ENCODE peak calls at places on chromosomes 4 and X, in four cellular contexts. Q is body of pancreas, H is vagina, L is endodermal cell. U is an unnamed sample.
A peak's percentile ranks its signal among the peaks of the same experiment; 100 is the strongest.

GRCh38 chrX:40010550-40011364 is 87.0 kb downstream of the BCOR start:
- DNase-seq in Q (no peak), H (no peak), L (peak; percentile 77), U (peak; percentile 76)

GRCh38 chr4:87337361-87337760 is 14.7 kb upstream of the HSD17B13 start:
- DNase-seq in Q (no peak), H (no peak), L (no peak), U (no peak)

GRCh38 chrX:21581479-21581878 is 76.7 kb downstream of the KLHL34 start:
- DNase-seq in Q (no peak), H (no peak), L (no peak), U (no peak)

GRCh38 chr4:144449623-144450022 is 196.3 kb upstream of the HHIP start:
- DNase-seq in Q (no peak), H (no peak), L (no peak), U (peak; percentile 37)

GRCh38 chrX:139720136-139720535 is 12.2 kb upstream of the MCF2 start:
- DNase-seq in Q (no peak), H (no peak), L (peak; percentile 83), U (no peak)

GRCh38 chrX:116204947-116205346 is 34.4 kb downstream of the AGTR2 start:
- DNase-seq in Q (no peak), H (no peak), L (no peak), U (no peak)

GRCh38 chrX:38636949-38637819 is 75.8 kb downstream of the TSPAN7 start:
- DNase-seq in Q (peak; percentile 60), H (no peak), L (no peak), U (no peak)

GRCh38 chr4:95838192-95838591 is 1.7 kb upstream of the PDHA2 start:
- DNase-seq in Q (no peak), H (no peak), L (peak; percentile 47), U (no peak)

GRCh38 chr4:117983541-117984451 is 50.5 kb upstream of the NDST3 start:
- DNase-seq in Q (no peak), H (no peak), L (no peak), U (no peak)

GRCh38 chrX:30170900-30171299 is 44.5 kb upstream of the MAGEB2 start:
- DNase-seq in Q (no peak), H (no peak), L (no peak), U (no peak)

GRCh38 chrX:150635952-150636351 is 57.2 kb upstream of the MTMR1 start:
- DNase-seq in Q (no peak), H (no peak), L (no peak), U (no peak)

GRCh38 chr4:187903700-187904099 is 91.9 kb upstream of the ZFP42 start:
- DNase-seq in Q (no peak), H (no peak), L (no peak), U (no peak)

GRCh38 chrX:39814391-39814790 is 283.4 kb downstream of the BCOR start:
- DNase-seq in Q (peak; percentile 22), H (no peak), L (no peak), U (peak; percentile 18)

GRCh38 chrX:69068295-69069085 is 96.8 kb downstream of the PJA1 start:
- DNase-seq in Q (no peak), H (no peak), L (peak; percentile 20), U (peak; percentile 67)

GRCh38 chr4:96150501-96150900 is 310.6 kb downstream of the PDHA2 start:
- DNase-seq in Q (no peak), H (no peak), L (no peak), U (no peak)

GRCh38 chr4:2672700-2673099 is 83.4 kb downstream of the TNIP2 start:
- DNase-seq in Q (no peak), H (no peak), L (no peak), U (no peak)

GRCh38 chr4:179029683-179030082 is 1587.4 kb upstream of the AGA start:
- DNase-seq in Q (no peak), H (no peak), L (no peak), U (no peak)

GRCh38 chr4:113285512-113285911 is 236.1 kb downstream of the ANK2 start:
- DNase-seq in Q (no peak), H (no peak), L (no peak), U (no peak)

GRCh38 chrX:40105016-40105790 is 7.4 kb upstream of the BCOR start:
- DNase-seq in Q (peak; percentile 42), H (no peak), L (peak; percentile 83), U (peak; percentile 91)

GRCh38 chr4:61070269-61070668 is 129.9 kb upstream of the ADGRL3 start:
- DNase-seq in Q (no peak), H (no peak), L (no peak), U (no peak)

GRCh38 chrX:140764401-140764919 is 54.9 kb downstream of the LINC00632 start:
- DNase-seq in Q (peak; percentile 27), H (no peak), L (peak; percentile 86), U (no peak)

GRCh38 chr4:184348311-184349233 is 125.8 kb downstream of the IRF2 start:
- DNase-seq in Q (peak; percentile 93), H (no peak), L (peak; percentile 55), U (no peak)

GRCh38 chrX:48966796-48967579 is 4.7 kb downstream of the KCND1 start:
- DNase-seq in Q (no peak), H (no peak), L (no peak), U (no peak)

GRCh38 chr4:1154126-1154522 is 18.3 kb downstream of the SPON2 start:
- DNase-seq in Q (peak; percentile 64), H (no peak), L (no peak), U (no peak)

GRCh38 chr4:20464381-20464780 is 212.7 kb downstream of the SLIT2 start:
- DNase-seq in Q (no peak), H (no peak), L (no peak), U (no peak)

GRCh38 chrX:10083809-10084208 is 73.0 kb upstream of the CLCN4 start:
- DNase-seq in Q (no peak), H (no peak), L (no peak), U (no peak)
- H3K4me1 ChIP-seq in Q (peaks cover 22% of the 10 kb centered on the region), H (peaks cover 23% of the 10 kb centered on the region), L (no peaks in the 10 kb centered on the region), U (peaks cover 35% of the 10 kb centered on the region)

DNA sequence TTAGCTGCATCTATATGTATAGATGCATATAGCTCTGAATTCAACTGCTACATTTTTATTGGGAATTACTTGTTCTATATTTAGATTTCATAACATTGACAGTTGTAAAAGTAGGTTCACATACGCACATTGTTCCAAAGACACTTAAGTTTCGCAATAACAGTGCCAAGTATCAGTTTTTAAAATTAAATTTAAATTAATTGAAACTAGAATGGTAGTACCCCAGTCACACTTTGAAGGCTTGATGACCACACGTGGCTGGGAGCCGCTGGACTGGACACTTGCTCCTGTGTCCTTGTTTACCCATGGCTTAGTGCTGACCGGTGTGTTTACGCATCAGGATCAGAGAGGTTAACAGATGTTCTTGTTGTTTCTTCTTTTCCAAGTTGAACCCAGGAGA is 140.7 kb upstream of the PSAPL1 start:
- DNase-seq in Q (no peak), H (no peak), L (no peak), U (no peak)
- H3K4me1 ChIP-seq in Q (no peaks in the 10 kb centered on the region), H (no peaks in the 10 kb centered on the region), L (no peaks in the 10 kb centered on the region), U (no peaks in the 10 kb centered on the region)

DNA sequence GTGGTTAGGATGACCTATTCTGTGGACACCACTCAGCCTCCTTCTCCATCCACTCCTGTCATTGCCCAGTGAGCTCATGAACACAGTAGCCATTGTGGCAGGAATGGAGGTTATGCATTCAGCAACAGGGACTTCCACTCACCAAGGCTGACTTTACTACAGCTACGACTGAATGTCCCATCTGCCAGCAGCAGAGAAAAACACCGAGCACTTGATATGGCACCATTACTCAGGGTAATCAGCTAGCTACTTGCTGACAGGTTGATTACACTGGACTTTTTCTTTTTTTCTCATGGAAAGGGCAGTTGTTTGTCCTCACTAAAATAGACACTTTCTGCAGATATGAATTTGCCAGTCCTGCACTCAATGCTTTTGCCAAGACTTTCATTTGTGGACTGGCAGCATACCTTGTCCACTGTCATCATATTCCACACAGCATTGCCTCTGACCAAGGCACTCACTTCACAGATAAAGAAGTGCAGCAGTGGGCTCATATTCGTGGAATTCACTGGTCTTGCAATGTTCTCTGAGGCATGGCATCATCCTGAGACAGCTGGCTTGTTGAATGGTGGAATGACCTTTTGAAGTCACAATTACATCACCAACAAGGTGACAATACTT is 37.3 kb upstream of the UGT2B4 start:
- DNase-seq in Q (no peak), H (no peak), L (no peak), U (no peak)
- H3K4me1 ChIP-seq in Q (peaks cover 5% of the 10 kb centered on the region), H (no peaks in the 10 kb centered on the region), L (no peaks in the 10 kb centered on the region), U (no peaks in the 10 kb centered on the region)

DNA sequence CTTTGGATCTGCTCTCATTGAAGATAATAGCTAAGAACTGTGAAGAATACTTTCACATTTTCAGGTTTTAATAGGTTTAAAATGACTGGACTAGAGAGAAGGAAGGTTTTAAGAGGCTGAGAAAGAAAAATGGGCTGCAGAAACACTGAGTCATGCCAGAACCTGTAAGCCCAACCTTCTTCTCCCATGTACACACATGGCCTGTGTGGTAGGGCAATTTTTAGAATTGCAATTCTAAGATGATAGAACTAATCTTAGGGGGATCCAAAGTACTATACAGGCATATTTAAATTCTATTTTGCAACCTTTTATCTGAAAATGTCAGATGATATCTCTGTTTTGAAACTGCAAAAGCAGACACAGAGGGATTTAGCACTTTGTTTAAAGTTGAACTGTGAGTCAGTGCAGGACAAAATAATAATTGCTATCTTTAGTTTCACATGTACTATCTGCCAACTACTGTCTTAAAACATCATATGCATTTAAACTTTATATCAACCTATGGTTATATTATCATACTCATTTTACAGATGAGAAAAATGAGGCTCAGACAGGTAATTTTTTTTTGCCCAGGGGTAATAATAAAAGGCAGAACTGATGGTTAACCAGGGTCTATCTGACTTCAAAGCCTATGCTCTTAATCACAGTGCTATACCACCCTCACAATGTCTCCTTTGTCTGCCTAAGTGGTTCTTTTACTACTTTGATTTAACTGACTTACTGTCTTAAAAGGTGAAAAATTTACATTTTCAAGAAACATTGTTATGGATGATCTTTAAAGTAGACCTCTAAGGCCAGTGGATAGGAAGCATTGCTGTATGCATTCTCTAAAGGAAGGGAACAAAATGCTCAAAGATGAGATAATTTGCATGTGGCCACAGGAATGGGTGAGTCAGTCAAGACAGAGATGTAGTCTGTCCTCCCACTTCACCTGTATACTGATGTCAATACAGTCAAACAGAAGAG is 4.3 kb downstream of the TMPRSS11E start:
- DNase-seq in Q (no peak), H (no peak), L (no peak), U (no peak)
- H3K4me1 ChIP-seq in Q (no peaks in the 10 kb centered on the region), H (no peaks in the 10 kb centered on the region), L (no peaks in the 10 kb centered on the region), U (no peaks in the 10 kb centered on the region)

GRCh38 chr4:54274264-54274663 is 45.2 kb downstream of the PDGFRA start:
- DNase-seq in Q (no peak), H (no peak), L (no peak), U (no peak)
- H3K4me1 ChIP-seq in Q (peaks cover 17% of the 10 kb centered on the region), H (peaks cover 19% of the 10 kb centered on the region), L (peaks cover 4% of the 10 kb centered on the region), U (peaks cover 23% of the 10 kb centered on the region)

GRCh38 chrX:9657590-9658256 is 107.9 kb downstream of the GPR143 start:
- DNase-seq in Q (no peak), H (no peak), L (no peak), U (no peak)
- H3K4me1 ChIP-seq in Q (peaks cover 7% of the 10 kb centered on the region), H (no peaks in the 10 kb centered on the region), L (no peaks in the 10 kb centered on the region), U (no peaks in the 10 kb centered on the region)

GRCh38 chr4:108001540-108001939 is 11.9 kb downstream of the HADH start:
- DNase-seq in Q (no peak), H (no peak), L (no peak), U (no peak)
- H3K4me1 ChIP-seq in Q (peaks cover 7% of the 10 kb centered on the region), H (peaks cover 33% of the 10 kb centered on the region), L (no peaks in the 10 kb centered on the region), U (no peaks in the 10 kb centered on the region)

GRCh38 chrX:111103246-111103645 is 7.3 kb downstream of the PAK3 start:
- DNase-seq in Q (no peak), H (no peak), L (no peak), U (no peak)

GRCh38 chrX:111098874-111099273 is 2.9 kb downstream of the PAK3 start:
- DNase-seq in Q (peak; percentile 59), H (no peak), L (peak; percentile 95), U (peak; percentile 86)

GRCh38 chrX:111102636-111103035 is 6.6 kb downstream of the PAK3 start:
- DNase-seq in Q (no peak), H (no peak), L (no peak), U (no peak)

GRCh38 chrX:111101580-111101979 is 5.6 kb downstream of the PAK3 start:
- DNase-seq in Q (no peak), H (no peak), L (no peak), U (no peak)

GRCh38 chrX:111100191-111100590 is 4.2 kb downstream of the PAK3 start:
- DNase-seq in Q (no peak), H (no peak), L (peak; percentile 86), U (peak; percentile 74)
- H3K4me1 ChIP-seq in Q (peaks cover 21% of the 10 kb centered on the region), H (peaks cover 6% of the 10 kb centered on the region), L (no peaks in the 10 kb centered on the region), U (no peaks in the 10 kb centered on the region)

U was measured in spleen.